ENCODE peak calls at places on chromosomes 7 and 10, in seven cellular contexts. A is OCI-LY7, S is IMR-90, F is neuronal stem cell, T is pancreas, G is HCT116, D is kidney. P is an unnamed sample.

GRCh38 chr7:125876436-125876835 is 946.8 kb upstream of the POT1 start:
- DNase-seq in D (no peak), F (no peak), A (no peak), G (no peak), S (no peak), T (no peak), P (no peak)

GRCh38 chr10:18822156-18822555 is 162.9 kb downstream of the ARL5B start:
- DNase-seq in G (no peak), S (peak; percentile 43), F (peak; percentile 70), A (peak; percentile 3), T (no peak), D (no peak), P (no peak)

GRCh38 chr10:75617485-75618155 is 186.2 kb downstream of the LRMDA start:
- DNase-seq in A (no peak), D (no peak), S (no peak), F (no peak), T (no peak), G (no peak), P (no peak)

GRCh38 chr10:92544296-92544695 is 29.6 kb downstream of the IDE start:
- DNase-seq in T (no peak), A (peak; percentile 9), S (peak; percentile 48), G (no peak), F (no peak), D (no peak), P (no peak)

GRCh38 chr7:33087356-33087755 is 21.8 kb downstream of the RP9 start:
- DNase-seq in D (no peak), T (no peak), F (no peak), A (no peak), G (no peak), S (no peak), P (no peak)

GRCh38 chr10:120347644-120348043 is 109.4 kb upstream of the PLPP4 start:
- DNase-seq in T (no peak), S (no peak), G (no peak), D (no peak), F (no peak), A (no peak), P (no peak)

GRCh38 chr10:78572565-78572964 is 496.2 kb upstream of the ZMIZ1 start:
- DNase-seq in G (no peak), T (no peak), F (no peak), A (no peak), D (no peak), S (no peak), P (no peak)

GRCh38 chr10:61750943-61751471 is 88.3 kb downstream of the CABCOCO1 start:
- DNase-seq in A (peak; percentile 81), G (peak; percentile 64), F (peak; percentile 23), T (peak; percentile 82), D (peak; percentile 79), S (peak; percentile 69), P (peak; percentile 67)

GRCh38 chr10:100115011-100115770 is 33.5 kb upstream of the CPN1 start:
- DNase-seq in A (no peak), T (peak; percentile 54), F (no peak), D (no peak), G (no peak), S (no peak), P (peak; percentile 72)

DNA sequence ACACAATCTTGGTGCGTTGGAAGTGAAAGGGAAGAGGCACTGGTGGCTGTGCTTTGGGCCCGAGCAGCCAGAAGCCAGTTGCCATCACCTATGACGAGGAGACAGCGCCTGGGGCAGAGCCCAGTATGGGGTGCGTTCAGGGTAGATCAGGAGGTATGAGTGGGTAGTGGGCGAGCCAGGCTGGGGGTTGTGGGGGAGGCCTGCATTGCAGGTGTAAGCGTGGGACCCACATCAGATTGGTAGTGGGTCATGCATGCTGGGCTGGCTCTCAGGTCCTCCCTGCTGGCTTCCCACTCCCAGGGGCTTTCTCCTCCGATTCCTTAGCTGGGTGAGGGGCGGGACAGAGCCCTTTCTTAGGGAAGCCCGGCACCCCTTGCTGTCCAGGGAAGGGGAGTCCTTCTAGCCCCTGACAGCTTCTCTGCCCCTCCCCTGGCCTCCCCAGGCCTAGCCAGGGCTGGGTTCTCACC is 445 bp upstream of the PVRIG start:
- DNase-seq in F (no peak), A (peak; percentile 52), G (no peak), S (no peak), D (peak; percentile 78), T (no peak), P (no peak)
- H3K4me1 ChIP-seq in F (peaks cover 2% of the 10 kb centered on the region), A (peaks cover 76% of the 10 kb centered on the region), G (no peaks in the 10 kb centered on the region), S (no peaks in the 10 kb centered on the region), D (no peaks in the 10 kb centered on the region), T (no peaks in the 10 kb centered on the region), P (no peaks in the 10 kb centered on the region)

GRCh38 chr7:151166629-151167196 is 781 bp downstream of the GBX1 start:
- DNase-seq in T (no peak), S (no peak), A (no peak), G (no peak), F (peak; percentile 23), D (no peak), P (no peak)
- H3K4me3 ChIP-seq in T (peak overlapping the region; percentile 59), S (no peak overlapping the region), A (no peak overlapping the region), G (peak overlapping the region; percentile 68), F (peak overlapping the region; percentile 31), D (no peak overlapping the region), P (peak overlapping the region; percentile 31)

GRCh38 chr7:158114056-158114850 is 473.4 kb downstream of the PTPRN2 start:
- DNase-seq in A (no peak), G (no peak), F (no peak), D (no peak), T (no peak), S (no peak), P (peak; percentile 28)
- H3K9me3 ChIP-seq in A (peaks cover 10% of the 10 kb centered on the region), G (no peaks in the 10 kb centered on the region), F (no peaks in the 10 kb centered on the region), D (peaks cover 6% of the 10 kb centered on the region), T (peaks cover 5% of the 10 kb centered on the region), S (peaks cover 63% of the 10 kb centered on the region), P (peaks cover 84% of the 10 kb centered on the region)

GRCh38 chr7:51256916-51257315 is 59.7 kb downstream of the COBL start:
- DNase-seq in G (no peak), A (no peak), D (no peak), S (no peak), T (no peak), F (no peak), P (no peak)

GRCh38 chr7:51255050-51255449 is 61.6 kb downstream of the COBL start:
- DNase-seq in A (no peak), F (no peak), D (no peak), S (no peak), T (no peak), G (no peak), P (no peak)

GRCh38 chr7:51253157-51253556 is 63.5 kb downstream of the COBL start:
- DNase-seq in G (no peak), T (no peak), F (no peak), A (no peak), S (no peak), D (no peak), P (no peak)

GRCh38 chr7:51256244-51256781 is 60.3 kb downstream of the COBL start:
- DNase-seq in A (no peak), S (no peak), F (no peak), T (no peak), G (no peak), D (no peak), P (no peak)

DNA sequence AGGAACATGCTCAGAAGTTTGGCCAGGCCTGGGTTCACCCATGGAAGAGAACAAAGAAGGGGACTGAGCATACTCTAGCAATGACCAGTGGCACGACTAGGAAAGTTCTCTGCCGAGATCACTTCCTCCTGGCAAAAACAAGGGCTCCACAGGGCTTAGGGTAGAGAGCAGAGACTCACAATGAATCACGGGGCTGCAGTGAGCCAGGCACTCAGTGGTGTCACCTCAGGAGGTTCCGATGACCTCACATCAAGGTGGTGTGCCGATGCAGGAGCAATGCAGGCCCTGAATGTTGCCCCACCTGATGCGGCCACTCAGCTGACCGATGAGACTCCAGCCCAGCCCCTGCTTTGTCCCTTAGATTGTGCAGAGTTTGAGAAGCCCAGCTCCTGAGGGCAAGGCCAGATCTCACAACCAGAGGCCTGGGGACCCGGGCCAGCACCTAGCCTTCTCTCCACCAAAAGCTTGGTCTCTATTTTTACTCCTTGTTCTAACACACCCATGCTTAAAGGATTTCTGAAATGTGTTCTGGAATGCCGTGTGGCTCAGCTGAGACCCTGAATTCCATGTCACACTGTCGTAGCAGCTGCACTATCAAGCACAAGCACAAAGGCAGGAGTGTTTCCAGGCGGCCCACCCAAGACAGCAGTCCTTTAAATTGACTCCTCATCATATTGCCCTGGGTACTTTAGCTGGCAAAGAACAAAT is 60.9 kb downstream of the COBL start:
- DNase-seq in D (no peak), S (no peak), F (no peak), T (no peak), G (peak; percentile 46), A (no peak), P (no peak)
- H3K4me1 ChIP-seq in D (no peaks in the 10 kb centered on the region), S (no peaks in the 10 kb centered on the region), F (peaks cover 4% of the 10 kb centered on the region), T (peaks cover 6% of the 10 kb centered on the region), G (peaks cover 17% of the 10 kb centered on the region), A (no peaks in the 10 kb centered on the region), P (no peaks in the 10 kb centered on the region)

GRCh38 chr7:36408589-36408988 is 18.9 kb downstream of the ANLN start:
- DNase-seq in D (no peak), T (no peak), A (no peak), F (no peak), S (no peak), G (no peak), P (no peak)
- H3K4me3 ChIP-seq in D (no peak overlapping the region), T (no peak overlapping the region), A (no peak overlapping the region), F (no peak overlapping the region), S (no peak overlapping the region), G (no peak overlapping the region), P (no peak overlapping the region)

GRCh38 chr7:159148430-159149395 is 4.0 kb upstream of the VIPR2 start:
- DNase-seq in F (no peak), A (no peak), T (no peak), D (no peak), S (no peak), G (no peak), P (no peak)

GRCh38 chr7:159147246-159147645 is 2.6 kb upstream of the VIPR2 start:
- DNase-seq in F (no peak), D (no peak), S (no peak), A (no peak), T (no peak), G (no peak), P (no peak)

GRCh38 chr7:159151231-159151630 is 6.6 kb upstream of the VIPR2 start:
- DNase-seq in D (no peak), F (no peak), A (no peak), T (no peak), G (no peak), S (no peak), P (no peak)

GRCh38 chr7:159147687-159148086 is 3.0 kb upstream of the VIPR2 start:
- DNase-seq in D (no peak), A (no peak), G (no peak), S (no peak), F (no peak), T (no peak), P (no peak)

GRCh38 chr7:159149488-159149887 is 4.8 kb upstream of the VIPR2 start:
- DNase-seq in S (no peak), D (no peak), A (no peak), G (no peak), F (no peak), T (no peak), P (no peak)
- H3K9me3 ChIP-seq in S (peaks cover 22% of the 10 kb centered on the region), D (no peaks in the 10 kb centered on the region), A (no peaks in the 10 kb centered on the region), G (no peaks in the 10 kb centered on the region), F (peaks cover 5% of the 10 kb centered on the region), T (no peaks in the 10 kb centered on the region), P (no peaks in the 10 kb centered on the region)

P was measured in left lung.